ENCODE peak calls at places on chromosome 22, in nine cellular contexts. M, C, X, H, S, E, T, O and Y are unnamed samples.
A peak's percentile ranks its signal among the peaks of the same experiment; 100 is the strongest.

GRCh38 chr22:44668190-44668885 is 33.7 kb upstream of the PRR5 start:
- DNase-seq in O (peak; percentile 63), M (no peak), S (no peak), X (no peak), T (no peak), C (no peak), E (no peak), H (no peak), Y (no peak)

GRCh38 chr22:29706493-29706892 is 13.3 kb upstream of the CABP7 start:
- DNase-seq in E (no peak), H (no peak), S (no peak), T (no peak), M (no peak), X (no peak), C (no peak), O (no peak), Y (no peak)

GRCh38 chr22:45859231-45860161 is 117.5 kb downstream of the WNT7B start:
- DNase-seq in M (no peak), S (no peak), T (no peak), E (no peak), H (no peak), C (no peak), X (peak; percentile 84), O (no peak), Y (no peak)

GRCh38 chr22:39388261-39389011 is 11.1 kb upstream of the TAB1 start:
- DNase-seq in X (peak; percentile 63), O (peak; percentile 87), S (peak; percentile 81), E (peak; percentile 96), H (peak; percentile 34), T (peak; percentile 56), C (no peak), M (peak; percentile 87), Y (no peak)

GRCh38 chr22:20080776-20081654 is 974 bp downstream of the DGCR8 start:
- DNase-seq in M (peak; percentile 31), H (peak; percentile 64), C (no peak), T (no peak), S (peak; percentile 63), E (peak; percentile 19), X (peak; percentile 46), O (peak; percentile 90), Y (no peak)

GRCh38 chr22:34760276-34761008 is 305.5 kb upstream of the ISX start:
- DNase-seq in O (no peak), M (no peak), E (no peak), H (peak; percentile 80), X (no peak), C (no peak), S (no peak), T (no peak), Y (no peak)

GRCh38 chr22:39808087-39808486 is 85.5 kb downstream of the ENTHD1 start:
- DNase-seq in O (peak; percentile 41), X (peak; percentile 41), S (peak; percentile 28), C (no peak), E (no peak), T (peak; percentile 31), H (no peak), M (no peak), Y (no peak)

GRCh38 chr22:35140879-35141745 is 75.2 kb downstream of the ISX start:
- DNase-seq in M (peak; percentile 51), H (no peak), E (no peak), O (peak; percentile 16), C (no peak), S (no peak), T (no peak), X (peak; percentile 18), Y (no peak)

GRCh38 chr22:20155330-20156041 is 4.6 kb upstream of the CCDC188 start:
- DNase-seq in O (peak; percentile 75), S (peak; percentile 64), X (no peak), T (no peak), M (no peak), C (no peak), H (peak; percentile 49), E (peak; percentile 28), Y (no peak)

GRCh38 chr22:50012201-50013181 is at the start of gene IL17REL:
- DNase-seq in M (no peak), O (peak; percentile 40), H (no peak), S (no peak), X (peak; percentile 20), C (no peak), E (no peak), T (no peak), Y (no peak)

GRCh38 chr22:50011447-50012200 is 941 bp downstream of the IL17REL start:
- DNase-seq in S (no peak), X (no peak), H (no peak), M (no peak), E (no peak), T (no peak), C (no peak), O (no peak), Y (no peak)

GRCh38 chr22:50009251-50009650 is 3.3 kb downstream of the IL17REL start:
- DNase-seq in O (no peak), M (no peak), S (no peak), E (no peak), T (no peak), C (no peak), H (no peak), X (no peak), Y (no peak)

GRCh38 chr22:50009765-50010675 is 2.5 kb downstream of the IL17REL start:
- DNase-seq in T (no peak), M (no peak), E (no peak), C (no peak), S (no peak), X (no peak), O (no peak), H (no peak), Y (no peak)

DNA sequence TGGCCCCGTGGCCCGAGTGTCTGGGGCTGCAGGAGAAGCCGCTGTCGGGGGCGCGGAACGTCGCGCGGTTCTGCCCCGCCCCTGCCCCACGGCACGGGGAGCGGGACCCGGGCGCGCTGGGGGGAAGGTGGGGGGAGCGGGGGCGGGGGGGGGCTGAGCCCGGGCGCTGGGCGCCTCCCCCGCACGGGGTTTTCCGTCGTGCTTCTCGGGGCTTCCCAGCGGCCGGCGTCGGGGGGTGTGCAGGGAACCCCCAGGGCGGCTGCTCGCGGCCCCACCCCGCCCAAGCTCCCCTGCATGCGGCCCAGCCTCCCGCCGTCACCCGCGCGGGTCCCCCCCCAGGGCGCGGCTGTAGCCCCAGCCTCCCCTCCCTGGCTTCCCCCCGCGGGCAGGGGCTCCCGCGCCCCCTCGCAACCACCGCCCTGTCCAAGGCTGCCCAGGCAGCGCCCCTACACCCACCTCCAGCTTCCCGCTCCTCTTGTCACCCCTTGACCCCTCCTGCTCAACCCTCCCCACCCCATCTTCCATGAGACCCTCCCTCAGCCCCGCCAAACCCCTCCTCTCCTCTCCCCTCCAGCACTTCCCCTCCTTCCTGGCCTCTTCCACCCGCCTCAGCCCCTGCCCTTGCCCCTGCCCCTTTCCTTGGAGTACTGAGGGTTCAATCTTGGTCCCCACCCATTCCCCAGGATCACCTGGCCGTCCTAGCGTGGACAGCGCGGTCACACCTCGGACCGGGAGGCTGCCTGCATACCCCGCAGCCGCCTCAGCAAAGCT is 1.7 kb downstream of the IL17REL start:
- DNase-seq in O (no peak), X (no peak), M (no peak), T (no peak), E (no peak), C (no peak), H (no peak), S (no peak), Y (no peak)
- H3K4me3 ChIP-seq in O (no peak overlapping the region), X (no peak overlapping the region), M (peak overlapping the region; percentile 51), T (no peak overlapping the region), E (no peak overlapping the region), C (peak overlapping the region; percentile 58), H (no peak overlapping the region), S (no peak overlapping the region), Y (no peak overlapping the region)

GRCh38 chr22:50696799-50697561 is 24.4 kb downstream of the SHANK3 start:
- DNase-seq in X (peak; percentile 8), C (no peak), H (peak; percentile 11), M (no peak), T (no peak), S (no peak), E (no peak), O (peak; percentile 65), Y (no peak)
- H3K9ac ChIP-seq in X (no peak overlapping the region), C (no peak overlapping the region), H (no peak overlapping the region), M (no peak overlapping the region), T (no peak overlapping the region), S (no peak overlapping the region), E (no peak overlapping the region), O (no peak overlapping the region), Y (peak overlapping the region; percentile 38)

GRCh38 chr22:23772315-23773246 is at the start of gene MMP11:
- DNase-seq in C (no peak), S (no peak), M (no peak), E (peak; percentile 60), T (no peak), H (no peak), O (peak; percentile 70), X (peak; percentile 29), Y (no peak)
- TF ChIP-seq EZH2 in C (no peak), S (no peak), M (no peak), E (no peak), T (no peak), H (no peak), O (no peak), X (no peak), Y (no peak)

GRCh38 chr22:33302049-33302545 is 243.9 kb upstream of the SYN3 start:
- DNase-seq in C (peak; percentile 39), E (peak; percentile 68), X (peak; percentile 45), H (peak; percentile 48), M (peak; percentile 64), S (peak; percentile 5), T (peak; percentile 0), O (peak; percentile 82), Y (peak; percentile 17)

GRCh38 chr22:33300165-33300564 is 242.0 kb upstream of the SYN3 start:
- DNase-seq in C (peak; percentile 24), O (no peak), X (no peak), M (no peak), S (no peak), E (no peak), H (no peak), T (no peak), Y (no peak)

GRCh38 chr22:33296941-33297340 is 238.8 kb upstream of the SYN3 start:
- DNase-seq in H (no peak), O (no peak), T (no peak), X (no peak), C (no peak), E (no peak), M (no peak), S (no peak), Y (no peak)

GRCh38 chr22:33302549-33302948 is 244.4 kb upstream of the SYN3 start:
- DNase-seq in T (no peak), E (no peak), X (no peak), H (no peak), C (no peak), O (no peak), S (no peak), M (no peak), Y (no peak)

DNA sequence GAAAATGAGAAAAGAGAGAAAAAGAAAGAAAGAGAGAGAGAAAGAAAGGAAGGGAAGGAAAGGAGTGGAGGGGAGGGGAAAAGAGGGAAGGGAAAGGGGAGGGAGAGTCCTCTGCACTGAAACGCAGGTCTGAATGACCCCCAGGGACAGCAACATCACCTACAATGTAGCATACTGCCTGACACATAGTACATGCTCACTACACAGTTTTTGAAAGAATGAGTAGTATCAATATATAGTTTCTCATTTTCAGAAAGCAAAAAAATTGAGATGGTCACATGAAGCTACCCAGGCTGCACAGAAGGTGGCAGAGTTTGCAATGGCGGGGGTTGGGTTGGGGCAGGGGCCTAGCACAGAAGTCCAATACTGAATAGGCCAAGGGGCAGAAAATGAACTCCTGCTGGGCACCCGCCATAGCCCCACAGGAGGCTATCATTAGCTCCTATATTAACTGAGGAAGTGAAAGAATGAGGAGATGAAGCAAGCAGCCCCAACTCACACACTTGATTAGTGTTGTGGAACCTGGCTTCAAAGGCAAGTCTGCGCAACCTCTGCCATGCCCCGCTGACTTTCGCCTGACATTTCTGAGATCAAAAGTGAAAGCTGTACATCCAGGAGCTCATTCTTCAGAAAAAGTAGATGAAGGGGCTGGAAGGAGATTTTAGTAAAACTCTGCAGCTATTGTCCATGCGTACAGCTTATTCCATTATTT is 241.2 kb upstream of the SYN3 start:
- DNase-seq in X (no peak), C (peak; percentile 95), H (no peak), T (no peak), E (no peak), M (no peak), O (no peak), S (no peak), Y (no peak)
- H3K4me3 ChIP-seq in X (no peak overlapping the region), C (peak overlapping the region; percentile 45), H (no peak overlapping the region), T (no peak overlapping the region), E (no peak overlapping the region), M (no peak overlapping the region), O (no peak overlapping the region), S (no peak overlapping the region), Y (no peak overlapping the region)